ENCODE peak calls at places on chromosomes 4 and X, in four cellular contexts. G, F, S and H are unnamed samples.

GRCh38 chr4:110472583-110473329 is 3.2 kb upstream of the ENPEP start:
- DNase-seq in G (no peak), S (no peak), F (no peak), H (no peak)

GRCh38 chr4:28879178-28879577 is 1841.0 kb upstream of the PCDH7 start:
- DNase-seq in F (no peak), G (peak; percentile 2), S (no peak), H (peak; percentile 2)

GRCh38 chrX:135327299-135327698 is 18.0 kb downstream of the ETDC start:
- DNase-seq in G (peak; percentile 85), S (peak; percentile 77), F (no peak), H (peak; percentile 95)

GRCh38 chr4:36610628-36611027 is 329.2 kb downstream of the DTHD1 start:
- DNase-seq in G (no peak), S (no peak), F (no peak), H (no peak)

GRCh38 chr4:133484287-133484686 is 335.2 kb downstream of the PCDH10 start:
- DNase-seq in G (no peak), F (no peak), S (no peak), H (no peak)

GRCh38 chrX:38618152-38618551 is 56.8 kb downstream of the TSPAN7 start:
- DNase-seq in F (no peak), S (no peak), G (no peak), H (no peak)

GRCh38 chr4:99027304-99027703 is 31.8 kb downstream of the METAP1 start:
- DNase-seq in F (no peak), G (no peak), S (no peak), H (no peak)

GRCh38 chr4:88585908-88586307 is 6.4 kb upstream of the HERC3 start:
- DNase-seq in G (no peak), F (no peak), S (no peak), H (no peak)

GRCh38 chrX:794311-794710 is 163.7 kb downstream of the SHOX start:
- DNase-seq in S (no peak), F (no peak), G (no peak), H (no peak)

GRCh38 chrX:55524487-55524886 is 34.8 kb upstream of the USP51 start:
- DNase-seq in S (no peak), G (no peak), F (no peak), H (peak; percentile 9)

GRCh38 chrX:132467029-132467428 is 21.8 kb downstream of the MBNL3 start:
- DNase-seq in F (no peak), S (no peak), G (no peak), H (no peak)

GRCh38 chrX:100745806-100746537 is 14.1 kb upstream of the SYTL4 start:
- DNase-seq in G (no peak), F (no peak), S (no peak), H (peak; percentile 6)

GRCh38 chr4:67714248-67714583 is 13.3 kb upstream of the UBA6 start:
- DNase-seq in G (no peak), S (no peak), F (no peak), H (no peak)

GRCh38 chrX:140229187-140229586 is 263.9 kb upstream of the CXorf66 start:
- DNase-seq in G (no peak), S (no peak), F (no peak), H (no peak)

GRCh38 chr4:137694138-137694537 is 161.8 kb upstream of the PCDH18 start:
- DNase-seq in F (no peak), G (no peak), S (no peak), H (peak; percentile 21)

GRCh38 chr4:37008199-37008598 is 236.3 kb upstream of the NWD2 start:
- DNase-seq in F (no peak), S (no peak), G (peak; percentile 32), H (no peak)

GRCh38 chrX:74422576-74423288 is 1.4 kb downstream of the SLC16A2 start:
- DNase-seq in S (peak; percentile 28), G (no peak), F (peak; percentile 21), H (peak; percentile 50)

GRCh38 chr4:3261411-3262207 is 12.7 kb downstream of the MSANTD1 start:
- DNase-seq in F (peak; percentile 6), S (no peak), G (no peak), H (no peak)

GRCh38 chr4:83320548-83320947 is 14.1 kb downstream of the HPSE start:
- DNase-seq in S (no peak), G (peak; percentile 23), F (no peak), H (peak; percentile 74)

GRCh38 chr4:128358903-128359260 is 71.3 kb upstream of the PGRMC2 start:
- DNase-seq in G (no peak), F (no peak), S (no peak), H (no peak)

GRCh38 chr4:41360214-41360910 is 103.6 kb downstream of the UCHL1 start:
- DNase-seq in G (no peak), F (no peak), S (no peak), H (peak; percentile 7)